ENCODE peak calls at places on chromosomes 16 and 17, in six cellular contexts. L, T, H, W, E and S are unnamed samples.

GRCh38 chr16:76278976-76279375 is 1.8 kb downstream of the CNTNAP4 start:
- DNase-seq in L (no peak), T (no peak), H (no peak), W (no peak), E (no peak), S (peak)

GRCh38 chr17:75691371-75692290 is 24.5 kb downstream of the SAP30BP start:
- DNase-seq in L (no peak), T (peak), H (peak), W (no peak), E (no peak), S (peak)

GRCh38 chr17:2921443-2921842 is 125.2 kb downstream of the RAP1GAP2 start:
- DNase-seq in L (peak), T (no peak), H (no peak), W (no peak), E (no peak), S (no peak)

GRCh38 chr16:85066346-85066885 is 38.8 kb downstream of the KIAA0513 start:
- DNase-seq in L (no peak), T (no peak), H (no peak), W (no peak), E (no peak), S (no peak)

GRCh38 chr17:29592850-29593545 is at the start of gene ANKRD13B:
- DNase-seq in L (peak), T (peak), H (peak), W (peak), E (no peak), S (no peak)

GRCh38 chr16:19138601-19139000 is 24.8 kb downstream of the ITPRIPL2 start:
- DNase-seq in L (peak), T (no peak), H (peak), W (peak), E (no peak), S (peak)

GRCh38 chr17:55265434-55266021 is 768 bp downstream of the HLF start:
- DNase-seq in L (no peak), T (no peak), H (no peak), W (no peak), E (peak), S (no peak)

GRCh38 chr17:48012151-48012520 is 25.5 kb downstream of the COPZ2 start:
- DNase-seq in L (peak), T (peak), H (peak), W (no peak), E (peak), S (no peak)

GRCh38 chr17:60461584-60461983 is 39.3 kb downstream of the CHCT1 start:
- DNase-seq in L (no peak), T (no peak), H (no peak), W (no peak), E (no peak), S (no peak)

GRCh38 chr17:80023261-80024205 is 12.1 kb downstream of the TBC1D16 start:
- DNase-seq in L (no peak), T (no peak), H (no peak), W (no peak), E (no peak), S (no peak)

GRCh38 chr17:76820523-76820922 is 47.7 kb upstream of the MGAT5B start:
- DNase-seq in L (no peak), T (no peak), H (no peak), W (no peak), E (no peak), S (no peak)

GRCh38 chr17:3893003-3893719 is at the start of gene CAMKK1:
- DNase-seq in L (peak), T (peak), H (peak), W (peak), E (peak), S (peak)

GRCh38 chr16:30096862-30097563 is 1.0 kb upstream of the YPEL3 start:
- DNase-seq in L (peak), T (no peak), H (no peak), W (no peak), E (no peak), S (no peak)

GRCh38 chr17:39926588-39927100 is 757 bp downstream of the ORMDL3 start:
- DNase-seq in L (peak), T (peak), H (peak), W (peak), E (peak), S (peak)

GRCh38 chr17:32528825-32529224 is 42.0 kb downstream of the CDK5R1 start:
- DNase-seq in L (no peak), T (no peak), H (no peak), W (no peak), E (no peak), S (no peak)